ENCODE peak calls at places on chromosomes 4 and X, in ten cellular contexts. G is pancreas, J is fibroblast of lung, L is right lobe of liver, U is tibial nerve, E is K562, O is colonic mucosa, I is ovary, S is uterus, P is upper lobe of right lung. M is an unnamed sample.

GRCh38 chr4:54676062-54676461 is 18.3 kb downstream of the KIT start:
- DNase-seq in I (no peak), G (no peak), O (no peak), U (no peak), S (no peak), P (no peak), J (no peak), L (no peak), E (no peak), M (no peak)

GRCh38 chr4:23373269-23373668 is 516.6 kb downstream of the PPARGC1A start:
- DNase-seq in U (no peak), P (peak; percentile 69), J (peak; percentile 97), I (no peak), O (peak; percentile 43), E (peak; percentile 19), G (no peak), L (no peak), S (no peak), M (peak; percentile 39)

GRCh38 chrX:17425551-17425950 is 50.6 kb downstream of the NHS start:
- DNase-seq in E (no peak), L (no peak), G (no peak), S (no peak), P (no peak), O (no peak), I (no peak), J (peak; percentile 50), U (no peak), M (no peak)

GRCh38 chr4:57499786-57500185 is 389.6 kb upstream of the IGFBP7 start:
- DNase-seq in P (no peak), E (no peak), J (peak; percentile 34), O (no peak), S (no peak), I (no peak), L (no peak), G (no peak), U (no peak), M (no peak)

GRCh38 chr4:47386146-47386545 is 77.4 kb downstream of the COMMD8 start:
- DNase-seq in J (no peak), G (no peak), L (no peak), I (no peak), U (no peak), O (no peak), P (no peak), E (no peak), S (no peak), M (no peak)

GRCh38 chrX:144896323-144896722 is 351.0 kb upstream of the SPANXN1 start:
- DNase-seq in I (no peak), S (no peak), U (no peak), L (no peak), E (no peak), J (no peak), P (no peak), G (no peak), O (no peak), M (no peak)

GRCh38 chr4:153159016-153159415 is 45.2 kb upstream of the TRIM2 start:
- DNase-seq in U (no peak), G (no peak), P (no peak), L (no peak), O (no peak), I (no peak), E (no peak), J (no peak), S (no peak), M (no peak)

GRCh38 chrX:150897371-150898319 is 823 bp downstream of the CD99L2 start:
- DNase-seq in L (no peak), J (peak; percentile 23), U (no peak), I (no peak), P (peak; percentile 63), O (peak; percentile 51), E (peak; percentile 12), G (no peak), S (no peak), M (no peak)

GRCh38 chr4:121938282-121939092 is 13.4 kb downstream of the TRPC3 start:
- DNase-seq in E (no peak), S (no peak), U (no peak), L (no peak), O (no peak), I (no peak), G (no peak), P (no peak), J (peak; percentile 7), M (no peak)

GRCh38 chrX:140431521-140431920 is 73.3 kb downstream of the SOX3 start:
- DNase-seq in L (no peak), P (no peak), O (no peak), J (peak; percentile 74), G (no peak), I (no peak), S (no peak), E (no peak), U (no peak), M (no peak)

GRCh38 chr4:93832097-93832496 is 3.5 kb downstream of the ATOH1 start:
- DNase-seq in L (no peak), I (no peak), U (no peak), G (no peak), S (no peak), P (no peak), E (no peak), J (no peak), O (peak; percentile 32), M (no peak)

GRCh38 chrX:155313766-155314165 is 20.6 kb downstream of the CLIC2 start:
- DNase-seq in L (no peak), E (no peak), P (no peak), U (no peak), S (no peak), O (no peak), G (no peak), J (no peak), I (no peak), M (no peak)

GRCh38 chr4:86961103-86961502 is 26.3 kb downstream of the AFF1 start:
- DNase-seq in L (no peak), S (no peak), I (no peak), E (no peak), G (no peak), J (no peak), U (no peak), O (no peak), P (no peak), M (no peak)
- H3K4me3 ChIP-seq in L (no peak overlapping the region), S (no peak overlapping the region), I (no peak overlapping the region), E (no peak overlapping the region), G (no peak overlapping the region), J (no peak overlapping the region), U (no peak overlapping the region), O (no peak overlapping the region), P (no peak overlapping the region), M (no peak overlapping the region)

DNA sequence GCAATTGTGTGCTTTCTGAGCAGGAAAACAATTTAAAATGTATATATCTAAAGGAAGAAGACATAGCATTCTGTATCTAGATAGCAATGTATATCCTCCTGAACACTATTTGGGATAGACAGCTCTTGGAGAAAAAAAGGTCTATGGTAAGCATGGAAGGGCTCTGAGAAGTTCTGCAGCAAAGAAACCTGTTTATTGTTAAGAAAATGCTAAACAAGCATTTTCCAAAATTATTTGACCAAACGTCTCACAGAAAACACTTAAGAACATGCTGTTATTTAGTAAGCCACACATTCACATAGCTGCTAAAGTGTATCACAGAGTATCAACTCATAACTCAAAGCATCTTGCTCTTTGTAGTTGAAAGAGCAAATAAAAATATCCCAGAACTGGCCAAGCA is 67.9 kb downstream of the SH3RF1 start:
- DNase-seq in S (no peak), U (no peak), E (no peak), I (no peak), L (no peak), P (no peak), O (no peak), J (no peak), G (no peak), M (no peak)
- H3K4me1 ChIP-seq in S (peaks cover 5% of the 10 kb centered on the region), U (no peaks in the 10 kb centered on the region), E (no peaks in the 10 kb centered on the region), I (peaks cover 8% of the 10 kb centered on the region), L (peaks cover 37% of the 10 kb centered on the region), P (peaks cover 29% of the 10 kb centered on the region), O (no peaks in the 10 kb centered on the region), J (peaks cover 10% of the 10 kb centered on the region), G (peaks cover 43% of the 10 kb centered on the region), M (peaks cover 47% of the 10 kb centered on the region)

DNA sequence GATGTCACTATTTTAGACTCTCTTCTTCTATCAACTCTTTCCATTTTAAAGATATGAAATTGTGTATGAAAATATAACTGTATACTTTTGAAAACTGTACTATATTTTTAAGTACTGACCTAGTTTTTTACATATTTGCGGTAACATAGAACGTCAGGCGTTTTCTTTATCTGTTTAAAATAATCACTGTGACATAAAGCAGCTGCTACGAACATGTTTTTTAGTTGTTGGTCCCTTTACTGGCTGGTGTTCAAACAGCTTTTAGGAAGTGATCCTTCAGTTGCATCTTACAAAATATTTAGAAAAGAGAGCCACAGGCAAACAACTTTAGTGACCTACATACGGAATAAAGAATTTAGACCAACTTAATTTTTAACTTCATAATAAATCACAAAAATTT is 73.1 kb downstream of the METTL14 start:
- DNase-seq in S (no peak), J (no peak), I (no peak), O (no peak), P (no peak), L (no peak), E (no peak), U (no peak), G (no peak), M (no peak)
- TF ChIP-seq CTCF in S (no peak), J (no peak), I (no peak), O (no peak), P (no peak), L (no peak), E (no peak), U (no peak), G (no peak), M (no peak)

GRCh38 chr4:154332681-154333421 is 158.7 kb downstream of the DCHS2 start:
- DNase-seq in G (peak; percentile 65), J (peak; percentile 0), E (no peak), I (peak; percentile 48), U (no peak), P (no peak), O (peak; percentile 20), S (peak; percentile 41), L (peak; percentile 52), M (no peak)
- H3K4me3 ChIP-seq in G (peak overlapping the region; percentile 25), J (no peak overlapping the region), E (no peak overlapping the region), I (peak overlapping the region; percentile 19), U (peak overlapping the region; percentile 17), P (peak overlapping the region; percentile 21), O (peak overlapping the region; percentile 19), S (no peak overlapping the region), L (no peak overlapping the region), M (no peak overlapping the region)

GRCh38 chr4:168483786-168484185 is 3.5 kb upstream of the DDX60L start:
- DNase-seq in E (no peak), U (no peak), P (no peak), O (no peak), J (peak; percentile 83), G (no peak), S (no peak), I (no peak), L (no peak), M (no peak)
- H3K4me1 ChIP-seq in E (peaks cover 6% of the 10 kb centered on the region), U (no peaks in the 10 kb centered on the region), P (peaks cover 8% of the 10 kb centered on the region), O (no peaks in the 10 kb centered on the region), J (peaks cover 30% of the 10 kb centered on the region), G (peaks cover 4% of the 10 kb centered on the region), S (no peaks in the 10 kb centered on the region), I (no peaks in the 10 kb centered on the region), L (peaks cover 6% of the 10 kb centered on the region), M (peaks cover 4% of the 10 kb centered on the region)

GRCh38 chr4:92163348-92163747 is 140.4 kb upstream of the GRID2 start:
- DNase-seq in U (no peak), L (no peak), J (no peak), G (no peak), P (no peak), I (no peak), O (no peak), S (no peak), E (no peak), M (no peak)
- TF ChIP-seq CTCF in U (no peak), L (peak; percentile 46), J (peak; percentile 15), G (no peak), P (no peak), I (no peak), O (peak; percentile 14), S (no peak), E (peak; percentile 3), M (no peak)

M was measured in Caco-2.